ENCODE peak calls at places on chromosomes 13 and 19, in seven cellular contexts. A is left lung, G is testis, Y is heart right ventricle, W is neuronal stem cell, L is IMR-90, E is colonic mucosa. P is an unnamed sample.
A peak's percentile ranks its signal among the peaks of the same experiment; 100 is the strongest.

GRCh38 chr19:55809381-55810058 is 22.3 kb downstream of the NLRP11 start:
- DNase-seq in E (peak; percentile 63), G (peak; percentile 93), A (peak; percentile 71), W (no peak), Y (peak; percentile 6), L (peak; percentile 33), P (peak; percentile 41)

GRCh38 chr19:2627319-2627829 is 75.1 kb downstream of the GNG7 start:
- DNase-seq in Y (peak; percentile 49), E (no peak), A (peak; percentile 91), G (peak; percentile 82), L (peak; percentile 99), W (no peak), P (peak; percentile 84)

GRCh38 chr13:114053026-114053425 is 79.2 kb upstream of the C13orf46 start:
- DNase-seq in L (peak; percentile 79), Y (no peak), W (no peak), A (peak; percentile 83), E (no peak), G (no peak), P (peak; percentile 35)

GRCh38 chr13:26946675-26947342 is 186.2 kb upstream of the GPR12 start:
- DNase-seq in W (peak; percentile 29), G (no peak), E (no peak), A (no peak), L (peak; percentile 73), Y (no peak), P (peak; percentile 74)

GRCh38 chr13:29817604-29818378 is 32.6 kb downstream of the UBL3 start:
- DNase-seq in G (no peak), Y (no peak), W (no peak), A (no peak), L (peak; percentile 23), E (no peak), P (no peak)

GRCh38 chr13:104253063-104253680 is 1187.0 kb upstream of the SLC10A2 start:
- DNase-seq in A (no peak), G (no peak), E (no peak), W (no peak), Y (no peak), L (no peak), P (no peak)

GRCh38 chr13:43516401-43516826 is 270.4 kb downstream of the ENOX1 start:
- DNase-seq in A (no peak), Y (peak; percentile 10), W (no peak), E (no peak), G (peak; percentile 48), L (peak; percentile 58), P (peak; percentile 47)

GRCh38 chr13:111414341-111414740 is 93.9 kb downstream of the TEX29 start:
- DNase-seq in L (no peak), W (no peak), A (peak; percentile 53), Y (no peak), G (no peak), E (no peak), P (no peak)

GRCh38 chr19:42280761-42281174 is 11.7 kb downstream of the CIC start:
- DNase-seq in G (no peak), L (peak; percentile 17), E (peak; percentile 52), W (no peak), Y (peak; percentile 79), A (no peak), P (no peak)

GRCh38 chr19:30638889-30639288 is 266.7 kb downstream of the ZNF536 start:
- DNase-seq in A (no peak), L (no peak), Y (no peak), W (no peak), E (no peak), G (no peak), P (no peak)

GRCh38 chr13:40539954-40540706 is 126.3 kb downstream of the FOXO1 start:
- DNase-seq in Y (no peak), G (no peak), E (no peak), W (peak; percentile 29), A (no peak), L (peak; percentile 52), P (peak; percentile 43)

GRCh38 chr13:67258482-67258881 is 28.3 kb upstream of the PCDH9 start:
- DNase-seq in E (no peak), A (no peak), L (no peak), Y (no peak), W (no peak), G (no peak), P (no peak)

GRCh38 chr19:45247136-45247535 is 1.9 kb upstream of the EXOC3L2 start:
- DNase-seq in A (no peak), E (no peak), G (no peak), W (no peak), L (no peak), Y (no peak), P (no peak)

GRCh38 chr19:45243144-45243732 is 2.0 kb downstream of the EXOC3L2 start:
- DNase-seq in L (no peak), E (no peak), G (no peak), A (no peak), W (no peak), Y (no peak), P (no peak)

GRCh38 chr19:45245826-45246225 is 619 bp upstream of the EXOC3L2 start:
- DNase-seq in G (no peak), E (no peak), L (no peak), A (no peak), W (no peak), Y (no peak), P (no peak)

GRCh38 chr19:45244133-45244532 is 1.1 kb downstream of the EXOC3L2 start:
- DNase-seq in W (no peak), Y (no peak), A (no peak), E (no peak), L (no peak), G (no peak), P (no peak)

DNA sequence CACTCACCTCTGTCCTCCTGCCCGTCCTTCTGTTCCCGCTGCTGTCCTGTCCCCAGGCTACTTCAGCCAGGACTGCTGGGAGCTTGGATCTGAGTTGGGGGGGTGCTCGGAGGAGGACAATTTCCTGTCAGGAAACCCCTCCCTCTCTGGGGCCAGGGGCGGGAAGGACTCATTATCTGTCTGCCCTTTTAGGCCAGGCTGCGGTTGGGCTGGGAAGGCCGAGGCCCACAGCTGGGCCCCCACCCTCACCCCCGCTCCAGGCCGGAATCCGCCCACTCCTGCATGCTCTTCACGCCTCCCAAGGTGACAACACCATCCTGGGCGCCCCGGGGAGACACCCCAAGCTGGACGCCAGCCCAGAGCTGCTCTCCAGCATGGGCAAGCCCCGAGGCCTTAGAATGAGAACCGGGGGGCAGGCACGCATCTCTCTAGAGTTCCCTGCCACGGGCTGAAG is at the start of gene EXOC3L2:
- DNase-seq in L (no peak), A (no peak), G (no peak), W (no peak), Y (peak; percentile 70), E (no peak), P (no peak)
- H3K4me3 ChIP-seq in L (no peak within 1 kb of the TSS), A (no peak within 1 kb of the TSS), G (no peak within 1 kb of the TSS), W (no peak within 1 kb of the TSS), Y (peak within 1 kb of the TSS; percentile 35), E (no peak within 1 kb of the TSS), P (no peak within 1 kb of the TSS)

GRCh38 chr13:53276265-53276664 is 247.7 kb downstream of the OLFM4 start:
- DNase-seq in W (peak; percentile 8), L (no peak), Y (no peak), E (no peak), A (no peak), G (no peak), P (no peak)

GRCh38 chr13:53272873-53273272 is 244.3 kb downstream of the OLFM4 start:
- DNase-seq in L (no peak), W (no peak), G (no peak), A (no peak), Y (no peak), E (no peak), P (no peak)
- H3K27me3 ChIP-seq in L (no peaks in the 10 kb centered on the region), W (no peaks in the 10 kb centered on the region), G (no peaks in the 10 kb centered on the region), A (no peaks in the 10 kb centered on the region), Y (no peaks in the 10 kb centered on the region), E (no peaks in the 10 kb centered on the region), P (no peaks in the 10 kb centered on the region)

GRCh38 chr13:19169991-19170390 is 11.6 kb downstream of the TUBA3C start:
- DNase-seq in W (no peak), E (no peak), A (no peak), L (no peak), Y (no peak), G (no peak), P (no peak)

GRCh38 chr13:19173752-19174151 is 7.9 kb downstream of the TUBA3C start:
- DNase-seq in E (no peak), L (no peak), A (no peak), G (no peak), W (no peak), Y (no peak), P (no peak)

GRCh38 chr13:19171563-19171962 is 10.1 kb downstream of the TUBA3C start:
- DNase-seq in A (no peak), G (no peak), W (no peak), L (no peak), E (no peak), Y (no peak), P (no peak)

GRCh38 chr13:19172647-19173030 is 9.0 kb downstream of the TUBA3C start:
- DNase-seq in Y (no peak), W (no peak), G (no peak), A (no peak), L (no peak), E (no peak), P (no peak)

DNA sequence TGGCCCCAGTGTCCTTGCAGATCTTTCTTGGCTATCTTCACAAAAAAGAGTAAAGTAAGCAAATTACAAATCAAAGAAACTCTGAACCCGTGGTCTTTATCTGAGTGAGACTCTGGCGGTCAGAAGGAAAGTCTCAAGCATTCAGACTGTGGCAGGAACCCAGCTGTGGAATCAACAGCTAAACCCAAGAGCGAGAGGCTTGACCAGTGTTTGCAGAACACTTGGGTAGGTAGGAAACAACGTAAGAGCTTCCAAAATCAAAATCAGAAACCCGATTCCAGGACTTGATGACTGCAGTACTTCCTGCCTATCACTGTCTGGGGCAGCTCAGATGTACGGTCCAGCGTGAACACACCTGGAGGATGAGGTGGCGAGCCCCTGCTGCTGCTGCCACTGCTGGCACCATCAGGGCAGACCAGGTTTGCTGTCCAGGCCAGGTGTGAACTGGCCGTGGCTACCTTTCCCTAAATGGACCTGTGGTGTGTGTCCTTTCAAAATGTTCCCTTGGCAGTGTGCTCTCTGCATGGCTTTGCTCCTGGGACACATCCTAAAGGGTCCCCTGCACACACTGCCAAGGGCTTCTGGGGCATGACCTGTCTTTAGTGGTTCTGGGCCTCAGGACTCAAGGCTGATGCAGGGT is 9.5 kb downstream of the TUBA3C start:
- DNase-seq in G (no peak), Y (no peak), E (no peak), A (no peak), W (no peak), L (no peak), P (no peak)
- H3K27ac ChIP-seq in G (no peak overlapping the region), Y (no peak overlapping the region), E (no peak overlapping the region), A (no peak overlapping the region), W (no peak overlapping the region), L (no peak overlapping the region), P (no peak overlapping the region)

GRCh38 chr19:10286803-10287737 is at the start of gene ICAM4:
- DNase-seq in W (no peak), L (peak; percentile 29), G (peak; percentile 61), E (peak; percentile 54), Y (peak; percentile 89), A (peak; percentile 89), P (peak; percentile 67)

GRCh38 chr19:10289836-10290438 is at the start of gene ICAM5:
- DNase-seq in E (no peak), L (peak; percentile 42), Y (no peak), G (no peak), W (no peak), A (peak; percentile 86), P (no peak)

GRCh38 chr19:10290439-10290875 is 705 bp downstream of the ICAM5 start:
- DNase-seq in G (no peak), Y (no peak), L (peak; percentile 7), W (no peak), A (peak; percentile 71), E (no peak), P (no peak)

GRCh38 chr19:10289167-10289835 is 451 bp upstream of the ICAM5 start:
- DNase-seq in A (peak; percentile 85), G (no peak), W (no peak), Y (no peak), E (peak; percentile 41), L (peak; percentile 54), P (peak; percentile 68)

GRCh38 chr19:10288662-10289166 is 1.0 kb upstream of the ICAM5 start:
- DNase-seq in A (peak; percentile 82), E (peak; percentile 72), G (no peak), Y (no peak), L (peak; percentile 40), W (no peak), P (no peak)
- H3K4me3 ChIP-seq in A (peak overlapping the region; percentile 48), E (peak overlapping the region; percentile 17), G (no peak overlapping the region), Y (peak overlapping the region; percentile 52), L (peak overlapping the region; percentile 77), W (peak overlapping the region; percentile 19), P (no peak overlapping the region)